ENCODE peak calls at places on chromosomes 5 and 9, in four cellular contexts. One of them, this sample, is unnamed.

GRCh38 chr5:163569284-163569683 is 63.9 kb downstream of the MAT2B start:
- DNase-seq in H1: no peak
- DNase-seq in neuronal stem cell: no peak
- DNase-seq in trophoblast cell: no peak
- DNase-seq in this sample: peak

GRCh38 chr5:176446884-176447537 is 1.2 kb upstream of the FAF2 start:
- DNase-seq in neuronal stem cell: peak
- DNase-seq in trophoblast cell: no peak
- DNase-seq in H1: no peak
- DNase-seq in this sample: no peak

GRCh38 chr9:131273146-131273545 is 3.2 kb downstream of the FAM78A start:
- DNase-seq in trophoblast cell: no peak
- DNase-seq in H1: no peak
- DNase-seq in neuronal stem cell: no peak
- DNase-seq in this sample: no peak

GRCh38 chr9:123406016-123406415 is 50.0 kb downstream of the CRB2 start:
- DNase-seq in H1: no peak
- DNase-seq in trophoblast cell: peak
- DNase-seq in neuronal stem cell: no peak
- DNase-seq in this sample: no peak

GRCh38 chr5:84086517-84086916 is 298.2 kb downstream of the EDIL3 start:
- DNase-seq in H1: no peak
- DNase-seq in trophoblast cell: no peak
- DNase-seq in neuronal stem cell: no peak
- DNase-seq in this sample: no peak

GRCh38 chr9:80648336-80648735 is 1041.0 kb downstream of the TLE1 start:
- DNase-seq in H1: no peak
- DNase-seq in neuronal stem cell: no peak
- DNase-seq in trophoblast cell: no peak
- DNase-seq in this sample: peak

GRCh38 chr9:34976992-34977391 is 12.6 kb upstream of the DNAJB5 start:
- DNase-seq in trophoblast cell: no peak
- DNase-seq in neuronal stem cell: no peak
- DNase-seq in H1: no peak
- DNase-seq in this sample: no peak

GRCh38 chr5:67209141-67209771 is 12.7 kb upstream of the CD180 start:
- DNase-seq in H1: peak
- DNase-seq in neuronal stem cell: peak
- DNase-seq in trophoblast cell: peak
- DNase-seq in this sample: peak

GRCh38 chr5:102561894-102562760 is 63.3 kb upstream of the SLCO6A1 start:
- DNase-seq in trophoblast cell: peak
- DNase-seq in neuronal stem cell: peak
- DNase-seq in H1: peak
- DNase-seq in this sample: peak

GRCh38 chr5:89307972-89308371 is 425.0 kb upstream of the MEF2C start:
- DNase-seq in H1: no peak
- DNase-seq in trophoblast cell: no peak
- DNase-seq in neuronal stem cell: no peak
- DNase-seq in this sample: no peak

GRCh38 chr9:74444389-74444788 is 52.7 kb upstream of the RORB start:
- DNase-seq in H1: no peak
- DNase-seq in trophoblast cell: no peak
- DNase-seq in neuronal stem cell: no peak
- DNase-seq in this sample: no peak

GRCh38 chr9:69174645-69175487 is 789 bp downstream of the TJP2 start:
- DNase-seq in trophoblast cell: peak
- DNase-seq in H1: no peak
- DNase-seq in neuronal stem cell: no peak
- DNase-seq in this sample: peak

GRCh38 chr5:153543959-153544470 is 53.5 kb downstream of the GRIA1 start:
- DNase-seq in neuronal stem cell: no peak
- DNase-seq in H1: no peak
- DNase-seq in trophoblast cell: no peak
- DNase-seq in this sample: no peak

GRCh38 chr5:36950586-36951457 is 74.3 kb downstream of the NIPBL start:
- DNase-seq in H1: no peak
- DNase-seq in trophoblast cell: no peak
- DNase-seq in neuronal stem cell: no peak
- DNase-seq in this sample: peak

GRCh38 chr5:146390469-146390868 is 51.8 kb downstream of the POU4F3 start:
- DNase-seq in H1: peak
- DNase-seq in neuronal stem cell: no peak
- DNase-seq in trophoblast cell: no peak
- DNase-seq in this sample: no peak

GRCh38 chr9:91697201-91697600 is 252.8 kb downstream of the ROR2 start:
- DNase-seq in H1: no peak
- DNase-seq in trophoblast cell: no peak
- DNase-seq in neuronal stem cell: no peak
- DNase-seq in this sample: no peak

DNA sequence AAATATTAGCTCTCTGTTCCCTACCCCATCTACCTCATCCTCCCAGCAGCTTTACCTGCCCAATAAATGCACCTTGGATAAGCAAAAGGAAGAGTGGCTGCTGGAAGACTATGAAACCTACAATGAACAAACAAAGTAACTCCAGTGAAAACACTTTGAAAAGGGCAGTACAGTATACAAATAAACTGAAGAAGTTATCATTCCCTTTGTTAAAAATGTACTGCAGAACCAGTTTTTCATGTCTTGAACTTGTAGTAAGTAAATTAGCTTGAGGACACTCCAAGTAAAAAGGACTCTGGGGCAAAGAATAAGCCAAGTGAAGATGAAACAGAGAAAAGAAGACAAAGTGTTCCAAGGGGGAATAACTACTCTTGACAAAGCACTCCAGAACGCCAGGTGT is 457.1 kb downstream of the DTWD2 start:
- DNase-seq in H1: no peak
- DNase-seq in trophoblast cell: no peak
- DNase-seq in neuronal stem cell: no peak
- DNase-seq in this sample: no peak
- H3K9ac ChIP-seq in H1: no peak
- H3K9ac ChIP-seq in trophoblast cell: no peak
- H3K9ac ChIP-seq in neuronal stem cell: no peak
- H3K9ac ChIP-seq in this sample: no peak

GRCh38 chr5:57834829-57835554 is 352.4 kb upstream of the ACTBL2 start:
- DNase-seq in H1: peak
- DNase-seq in trophoblast cell: peak
- DNase-seq in neuronal stem cell: peak
- DNase-seq in this sample: peak
- H2BK12ac ChIP-seq in H1: no peak
- H2BK12ac ChIP-seq in trophoblast cell: peak
- H2BK12ac ChIP-seq in neuronal stem cell: no peak
- H2BK12ac ChIP-seq in this sample: peak

DNA sequence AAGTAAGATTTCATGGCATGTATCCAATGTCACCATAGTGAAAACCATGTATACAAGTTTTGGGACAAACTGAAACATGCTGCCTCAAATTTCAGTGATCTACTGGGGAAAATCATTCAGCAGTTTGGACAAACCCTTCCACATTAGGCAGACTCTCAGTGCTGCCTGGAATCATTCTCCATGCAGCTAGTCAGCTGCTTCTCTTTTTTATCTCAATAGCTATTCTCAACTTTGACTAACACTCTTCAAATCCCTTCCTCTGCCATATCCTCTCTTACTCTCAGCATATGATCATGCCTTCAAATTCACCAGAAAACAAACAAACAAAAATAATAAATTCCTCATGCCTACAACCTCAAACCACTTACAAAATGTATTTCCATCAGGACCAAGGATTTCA is 323.3 kb downstream of the MAN2A1 start:
- DNase-seq in H1: no peak
- DNase-seq in neuronal stem cell: no peak
- DNase-seq in trophoblast cell: no peak
- DNase-seq in this sample: no peak
- H3K4me3 ChIP-seq in H1: no peak
- H3K4me3 ChIP-seq in neuronal stem cell: no peak
- H3K4me3 ChIP-seq in trophoblast cell: no peak
- H3K4me3 ChIP-seq in this sample: no peak

GRCh38 chr5:14186132-14186830 is 43.1 kb downstream of the TRIO start:
- DNase-seq in neuronal stem cell: no peak
- DNase-seq in trophoblast cell: no peak
- DNase-seq in H1: no peak
- DNase-seq in this sample: peak

GRCh38 chr5:14185336-14186131 is 42.4 kb downstream of the TRIO start:
- DNase-seq in H1: no peak
- DNase-seq in neuronal stem cell: no peak
- DNase-seq in trophoblast cell: no peak
- DNase-seq in this sample: peak

GRCh38 chr5:14183187-14183939 is 40.2 kb downstream of the TRIO start:
- DNase-seq in H1: no peak
- DNase-seq in trophoblast cell: no peak
- DNase-seq in neuronal stem cell: no peak
- DNase-seq in this sample: peak

GRCh38 chr5:14184082-14184481 is 40.9 kb downstream of the TRIO start:
- DNase-seq in neuronal stem cell: no peak
- DNase-seq in H1: no peak
- DNase-seq in trophoblast cell: no peak
- DNase-seq in this sample: no peak

DNA sequence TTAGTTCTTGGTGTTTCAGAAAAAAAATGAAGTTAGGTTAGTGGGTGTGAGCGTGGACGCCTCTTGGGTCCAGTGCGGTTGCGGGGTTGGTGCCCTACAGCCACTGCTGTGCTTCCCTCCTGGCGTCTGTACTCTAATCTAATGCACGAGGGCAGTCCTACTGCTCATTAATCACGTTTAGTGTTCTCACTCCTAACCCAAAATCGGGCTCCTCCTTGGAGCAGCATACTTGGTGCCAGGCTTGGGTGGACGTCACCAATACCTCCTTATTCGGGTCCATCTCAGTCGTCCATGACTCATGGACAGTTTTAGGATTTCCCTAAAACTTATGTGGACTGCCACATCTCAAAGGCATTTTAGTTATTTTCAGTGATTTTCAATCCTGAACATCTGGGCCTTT is 41.6 kb downstream of the TRIO start:
- DNase-seq in trophoblast cell: no peak
- DNase-seq in H1: no peak
- DNase-seq in neuronal stem cell: no peak
- DNase-seq in this sample: no peak
- H3K9ac ChIP-seq in trophoblast cell: no peak
- H3K9ac ChIP-seq in H1: no peak
- H3K9ac ChIP-seq in neuronal stem cell: no peak
- H3K9ac ChIP-seq in this sample: peak

GRCh38 chr9:72857632-72858011 is 95.2 kb downstream of the ALDH1A1 start:
- DNase-seq in neuronal stem cell: no peak
- DNase-seq in trophoblast cell: no peak
- DNase-seq in H1: no peak
- DNase-seq in this sample: peak
- H2BK12ac ChIP-seq in neuronal stem cell: no peak
- H2BK12ac ChIP-seq in trophoblast cell: no peak
- H2BK12ac ChIP-seq in H1: no peak
- H2BK12ac ChIP-seq in this sample: no peak

GRCh38 chr9:96762562-96762961 is 15.3 kb downstream of the ZNF510 start:
- DNase-seq in trophoblast cell: no peak
- DNase-seq in H1: no peak
- DNase-seq in neuronal stem cell: no peak
- DNase-seq in this sample: no peak

DNA sequence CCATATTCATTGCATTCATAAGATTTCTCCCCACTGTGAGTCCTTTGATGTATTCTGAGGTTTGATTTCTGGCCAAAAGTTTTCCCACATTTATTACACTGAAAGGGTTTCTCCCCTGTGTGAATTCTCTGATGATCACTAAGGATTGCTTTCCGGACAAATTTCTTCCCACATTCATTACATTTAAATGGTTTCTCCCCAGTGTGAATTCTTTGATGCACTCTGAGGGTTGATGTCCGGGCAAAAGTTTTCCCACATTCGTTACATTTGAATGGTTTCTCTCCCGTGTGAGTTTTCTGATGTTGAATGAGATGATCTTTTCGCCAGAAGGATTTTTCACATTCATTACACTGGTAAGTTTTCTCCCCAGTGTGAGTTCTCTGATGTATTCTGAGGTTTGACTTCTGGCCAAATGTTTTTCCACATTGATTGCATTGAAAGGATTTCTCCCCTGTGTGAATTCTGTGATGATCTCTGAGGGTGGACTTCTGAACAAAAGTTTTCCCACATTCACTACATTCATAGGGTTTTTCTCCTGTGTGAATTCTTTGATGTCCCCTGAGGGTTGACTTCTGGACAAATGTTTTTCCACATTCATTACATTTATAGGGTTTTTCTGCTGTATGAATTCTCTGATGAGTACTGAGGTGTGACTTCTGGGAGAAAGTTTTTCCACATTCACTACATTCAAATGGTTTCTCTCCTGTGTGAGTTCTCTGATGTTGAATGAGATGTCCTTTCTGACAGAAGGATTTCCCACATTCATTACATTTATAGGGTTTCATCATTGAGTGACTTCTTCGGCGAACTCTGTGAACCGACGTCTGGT is 18.8 kb downstream of the ZNF510 start:
- DNase-seq in neuronal stem cell: no peak
- DNase-seq in trophoblast cell: no peak
- DNase-seq in H1: no peak
- DNase-seq in this sample: peak
- H3K4me3 ChIP-seq in neuronal stem cell: no peak
- H3K4me3 ChIP-seq in trophoblast cell: no peak
- H3K4me3 ChIP-seq in H1: peak
- H3K4me3 ChIP-seq in this sample: no peak

GRCh38 chr9:137228968-137229896 is 1.5 kb upstream of the SLC34A3 start:
- DNase-seq in neuronal stem cell: no peak
- DNase-seq in trophoblast cell: no peak
- DNase-seq in H1: no peak
- DNase-seq in this sample: no peak

GRCh38 chr9:137227853-137228514 is 682 bp downstream of the RNF224 start:
- DNase-seq in neuronal stem cell: no peak
- DNase-seq in trophoblast cell: no peak
- DNase-seq in H1: no peak
- DNase-seq in this sample: no peak

GRCh38 chr9:137227057-137227852 is at the start of gene RNF224:
- DNase-seq in neuronal stem cell: peak
- DNase-seq in trophoblast cell: peak
- DNase-seq in H1: peak
- DNase-seq in this sample: peak

GRCh38 chr9:137229903-137230719 is 590 bp upstream of the SLC34A3 start:
- DNase-seq in H1: no peak
- DNase-seq in trophoblast cell: no peak
- DNase-seq in neuronal stem cell: no peak
- DNase-seq in this sample: no peak

DNA sequence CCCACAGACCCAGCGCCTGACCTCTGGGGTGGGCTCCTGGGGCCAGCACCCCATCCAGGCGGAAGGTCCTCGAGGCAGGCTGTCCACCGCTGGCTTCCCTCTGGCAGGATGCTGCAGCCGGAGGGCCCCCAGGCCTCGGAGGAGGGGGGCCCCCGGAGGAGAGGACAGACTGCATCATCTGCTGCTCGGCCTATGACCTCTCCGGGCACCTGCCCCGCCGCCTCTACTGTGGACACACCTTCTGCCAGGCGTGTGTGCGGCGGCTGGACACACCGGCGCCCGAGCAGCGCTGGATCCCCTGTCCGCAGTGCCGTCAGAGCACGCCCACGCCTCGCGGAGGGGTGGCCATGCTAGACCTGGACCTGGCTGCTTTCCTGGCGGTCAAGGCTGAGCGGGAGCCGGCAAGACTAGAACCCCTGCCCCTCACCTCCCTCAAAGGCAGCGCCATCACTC is 1.2 kb downstream of the RNF224 start:
- DNase-seq in H1: no peak
- DNase-seq in neuronal stem cell: no peak
- DNase-seq in trophoblast cell: no peak
- DNase-seq in this sample: no peak
- H3K9ac ChIP-seq in H1: no peak
- H3K9ac ChIP-seq in neuronal stem cell: no peak
- H3K9ac ChIP-seq in trophoblast cell: no peak
- H3K9ac ChIP-seq in this sample: no peak